ENCODE peak calls at places on chromosomes 13 and 19, in seven cellular contexts. P is CD4-positive, alpha-beta T cell; A is H54; S is activated CD4-positive, alpha-beta T cell treated with anti-CD3 and anti-CD28 coated beads, Interleukin-2, amount 10 ng/mL, durations not matched to agents 7 days and 5 days; M is MV-4-11; W is NCI-H1105 treated with DMSO at 0.1 percent for 48 hours; K is fibroblast of lung. T is an unnamed sample.

GRCh38 chr13:95882121-95882520 is 171.1 kb downstream of the UGGT2 start:
- DNase-seq in P (no peak), A (no peak), S (no peak), M (no peak), W (no peak), K (no peak), T (no peak)

GRCh38 chr13:109509154-109509905 is 277.1 kb downstream of the IRS2 start:
- DNase-seq in P (no peak), A (no peak), S (no peak), M (no peak), W (no peak), K (peak), T (no peak)

GRCh38 chr13:107545946-107546502 is 669.3 kb downstream of the LIG4 start:
- DNase-seq in P (no peak), A (no peak), S (no peak), M (no peak), W (peak), K (no peak), T (no peak)

GRCh38 chr13:31896427-31896826 is 135.1 kb upstream of the FRY start:
- DNase-seq in P (no peak), A (no peak), S (no peak), M (peak), W (no peak), K (peak), T (no peak)

GRCh38 chr19:6020166-6020967 is 42.4 kb upstream of the RANBP3 start:
- DNase-seq in P (no peak), A (no peak), S (no peak), M (peak), W (peak), K (no peak), T (no peak)

GRCh38 chr19:1468274-1469199 is 10.5 kb downstream of the C19orf25 start:
- DNase-seq in P (no peak), A (no peak), S (no peak), M (no peak), W (no peak), K (no peak), T (peak)

GRCh38 chr13:95858286-95859075 is 181.5 kb downstream of the DNAJC3 start:
- DNase-seq in P (no peak), A (no peak), S (no peak), M (peak), W (peak), K (peak), T (no peak)

GRCh38 chr19:31988256-31988655 is 357.2 kb upstream of the ZNF507 start:
- DNase-seq in P (no peak), A (no peak), S (no peak), M (no peak), W (no peak), K (no peak), T (no peak)

GRCh38 chr19:58577581-58578429 is 4.7 kb upstream of the MZF1 start:
- DNase-seq in P (no peak), A (no peak), S (peak), M (no peak), W (no peak), K (no peak), T (no peak)

GRCh38 chr19:16233081-16233776 is 35.5 kb downstream of the AP1M1 start:
- DNase-seq in P (no peak), A (no peak), S (no peak), M (no peak), W (no peak), K (no peak), T (peak)

GRCh38 chr19:4711211-4711610 is 12.4 kb downstream of the DPP9 start:
- DNase-seq in P (no peak), A (no peak), S (no peak), M (no peak), W (no peak), K (no peak), T (peak)

GRCh38 chr13:40114305-40114896 is 458.9 kb downstream of the COG6 start:
- DNase-seq in P (no peak), A (no peak), S (no peak), M (no peak), W (no peak), K (no peak), T (no peak)

GRCh38 chr19:41492843-41493242 is 49.9 kb downstream of the ERICH4 start:
- DNase-seq in P (no peak), A (no peak), S (no peak), M (no peak), W (no peak), K (no peak), T (no peak)

GRCh38 chr19:7636691-7637373 is at the start of gene STXBP2:
- DNase-seq in P (peak), A (no peak), S (peak), M (peak), W (peak), K (no peak), T (peak)

GRCh38 chr13:107585466-107585865 is 629.9 kb downstream of the LIG4 start:
- DNase-seq in P (no peak), A (no peak), S (no peak), M (no peak), W (peak), K (peak), T (no peak)

T was measured in D341Med.